ENCODE peak calls at places on chromosomes 6 and 20, in seven cellular contexts. B is activated naive CD8-positive, alpha-beta T cell treated with anti-CD3 and anti-CD28 coated beads for 36 hours; Y is neural progenitor cell; D is stromal cell of bone marrow; N is aorta; V is AG20443; A is Kasumi-1. U is an unnamed sample.

GRCh38 chr6:158803733-158804143 is 15.4 kb downstream of the EZR start:
- DNase-seq in B (peak; percentile 42), Y (peak; percentile 7), D (no peak), N (no peak), V (no peak), A (peak; percentile 82), U (no peak)

GRCh38 chr6:56378507-56378906 is 131.1 kb upstream of the COL21A1 start:
- DNase-seq in B (no peak), Y (no peak), D (no peak), N (no peak), V (no peak), A (no peak), U (no peak)

GRCh38 chr20:31675828-31676533 is 38.3 kb downstream of the COX4I2 start:
- DNase-seq in B (peak; percentile 73), Y (no peak), D (no peak), N (no peak), V (no peak), A (peak; percentile 88), U (no peak)

GRCh38 chr20:33191484-33191883 is 23.5 kb downstream of the BPIFA2 start:
- DNase-seq in B (no peak), Y (no peak), D (no peak), N (no peak), V (no peak), A (no peak), U (no peak)

GRCh38 chr20:684676-685319 is 9.2 kb upstream of the SCRT2 start:
- DNase-seq in B (no peak), Y (no peak), D (no peak), N (no peak), V (no peak), A (no peak), U (no peak)

GRCh38 chr20:23103284-23104018 is 17.3 kb upstream of the CD93 start:
- DNase-seq in B (no peak), Y (no peak), D (peak; percentile 31), N (no peak), V (no peak), A (peak; percentile 79), U (no peak)

GRCh38 chr6:17207281-17207680 is 73.9 kb upstream of the RBM24 start:
- DNase-seq in B (no peak), Y (no peak), D (no peak), N (no peak), V (no peak), A (no peak), U (no peak)

GRCh38 chr6:113361014-113361645 is 496.0 kb upstream of the MARCKS start:
- DNase-seq in B (no peak), Y (no peak), D (no peak), N (no peak), V (peak; percentile 23), A (no peak), U (peak; percentile 42)

GRCh38 chr6:28370440-28370839 is 20.7 kb downstream of the ZKSCAN3 start:
- DNase-seq in B (no peak), Y (no peak), D (no peak), N (no peak), V (no peak), A (no peak), U (no peak)

GRCh38 chr6:153210083-153210482 is 79.0 kb upstream of the RGS17 start:
- DNase-seq in B (no peak), Y (no peak), D (no peak), N (no peak), V (peak; percentile 24), A (peak; percentile 78), U (peak; percentile 53)

GRCh38 chr6:170232186-170233002 is 58.5 kb downstream of the DLL1 start:
- DNase-seq in B (no peak), Y (no peak), D (no peak), N (peak; percentile 57), V (no peak), A (no peak), U (no peak)

GRCh38 chr6:155246825-155247224 is 17.0 kb upstream of the CLDN20 start:
- DNase-seq in B (no peak), Y (no peak), D (no peak), N (no peak), V (no peak), A (no peak), U (no peak)

GRCh38 chr6:19836799-19837510 is at the start of gene ID4:
- DNase-seq in B (no peak), Y (peak; percentile 98), D (peak; percentile 95), N (peak; percentile 99), V (peak; percentile 99), A (no peak), U (peak; percentile 99)

GRCh38 chr6:158312672-158313397 is 570 bp downstream of the TULP4 start:
- DNase-seq in B (no peak), Y (no peak), D (no peak), N (no peak), V (no peak), A (no peak), U (no peak)